ENCODE peak calls at places on chromosome 9, in four cellular contexts. K, B, W and C are unnamed samples.

GRCh38 chr9:83047839-83048775 is 14.8 kb downstream of the RASEF start:
- DNase-seq in W (no peak), K (no peak), B (peak; percentile 6), C (no peak)

GRCh38 chr9:89029788-89030187 is 38.5 kb downstream of the S1PR3 start:
- DNase-seq in W (no peak), B (no peak), K (no peak), C (no peak)

GRCh38 chr9:22395585-22396205 is 50.9 kb upstream of the DMRTA1 start:
- DNase-seq in B (no peak), K (no peak), W (no peak), C (no peak)

GRCh38 chr9:116998305-116998704 is 311.2 kb downstream of the TRIM32 start:
- DNase-seq in K (no peak), W (no peak), B (no peak), C (no peak)

GRCh38 chr9:126435626-126436025 is 109.0 kb downstream of the MVB12B start:
- DNase-seq in K (no peak), W (no peak), B (no peak), C (no peak)

GRCh38 chr9:136520053-136520540 is 25.8 kb downstream of the NOTCH1 start:
- DNase-seq in W (no peak), K (peak; percentile 88), B (no peak), C (no peak)

GRCh38 chr9:132973713-132974112 is 4.8 kb upstream of the GFI1B start:
- DNase-seq in W (no peak), K (no peak), B (no peak), C (no peak)

GRCh38 chr9:121921444-121921843 is 171.7 kb downstream of the TTLL11 start:
- DNase-seq in B (no peak), K (no peak), W (no peak), C (no peak)

GRCh38 chr9:1718836-1719235 is 296.3 kb upstream of the SMARCA2 start:
- DNase-seq in W (no peak), K (no peak), B (no peak), C (no peak)

GRCh38 chr9:89662718-89663246 is 58.0 kb downstream of the GADD45G start:
- DNase-seq in B (peak; percentile 33), K (peak; percentile 67), W (no peak), C (no peak)

GRCh38 chr9:86353591-86354047 is 591 bp downstream of the TUT7 start:
- DNase-seq in W (no peak), B (peak; percentile 16), K (no peak), C (no peak)

GRCh38 chr9:13410566-13411031 is 131.1 kb upstream of the MPDZ start:
- DNase-seq in K (no peak), B (no peak), W (no peak), C (no peak)

GRCh38 chr9:130186839-130187522 is 14.8 kb downstream of the NCS1 start:
- DNase-seq in K (no peak), B (no peak), W (no peak), C (no peak)

GRCh38 chr9:132857031-132857430 is 21.1 kb downstream of the AK8 start:
- DNase-seq in K (no peak), W (no peak), B (no peak), C (no peak)

GRCh38 chr9:21988056-21988990 is 5.9 kb downstream of the CDKN2A start:
- DNase-seq in W (no peak), K (no peak), B (no peak), C (no peak)

GRCh38 chr9:113153599-113153998 is 2.8 kb downstream of the SLC31A2 start:
- DNase-seq in B (no peak), K (no peak), W (no peak), C (no peak)

GRCh38 chr9:98477884-98478283 is 222.4 kb upstream of the TBC1D2 start:
- DNase-seq in B (no peak), K (no peak), W (no peak), C (no peak)

GRCh38 chr9:80550181-80550580 is 978.4 kb downstream of the TLE4 start:
- DNase-seq in K (no peak), W (no peak), B (no peak), C (no peak)

GRCh38 chr9:113011911-113012381 is at the start of gene ZNF883:
- DNase-seq in K (peak; percentile 74), B (peak; percentile 56), W (peak; percentile 15), C (peak; percentile 79)

GRCh38 chr9:88580961-88581360 is 46.0 kb downstream of the NXNL2 start:
- DNase-seq in W (no peak), B (no peak), K (no peak), C (no peak)

GRCh38 chr9:115198018-115198417 is 80.1 kb upstream of the TNC start:
- DNase-seq in W (no peak), K (no peak), B (no peak), C (no peak)

GRCh38 chr9:21294325-21294724 is 10.8 kb downstream of the IFNA5 start:
- DNase-seq in W (no peak), B (no peak), K (no peak), C (no peak)

GRCh38 chr9:112013261-112013660 is 116.6 kb downstream of the UGCG start:
- DNase-seq in W (no peak), B (peak; percentile 29), K (no peak), C (no peak)

GRCh38 chr9:38339496-38339895 is 53.0 kb upstream of the ALDH1B1 start:
- DNase-seq in W (no peak), K (no peak), B (no peak), C (no peak)

GRCh38 chr9:90102292-90102901 is 497.6 kb downstream of the GADD45G start:
- DNase-seq in B (peak; percentile 74), K (peak; percentile 86), W (peak; percentile 49), C (peak; percentile 12)

GRCh38 chr9:118162711-118163110 is 458.5 kb downstream of the TLR4 start:
- DNase-seq in K (no peak), W (no peak), B (no peak), C (no peak)

GRCh38 chr9:28808042-28808441 is 1234.8 kb upstream of the C9orf72 start:
- DNase-seq in B (no peak), K (no peak), W (no peak), C (no peak)

GRCh38 chr9:38641985-38642864 is 21.8 kb upstream of the ANKRD18A start:
- DNase-seq in K (no peak), W (no peak), B (peak; percentile 82), C (peak; percentile 29)

GRCh38 chr9:72315510-72316287 is 49.3 kb downstream of the ZFAND5 start:
- DNase-seq in W (no peak), K (peak; percentile 67), B (peak; percentile 65), C (no peak)

GRCh38 chr9:99054581-99054980 is 50.3 kb upstream of the TGFBR1 start:
- DNase-seq in B (no peak), K (no peak), W (no peak), C (no peak)

GRCh38 chr9:128022886-128023285 is 42.1 kb upstream of the EEIG1 start:
- DNase-seq in W (no peak), B (no peak), K (no peak), C (no peak)

GRCh38 chr9:37369671-37370070 is 52.8 kb upstream of the GRHPR start:
- DNase-seq in B (no peak), K (no peak), W (no peak), C (no peak)

GRCh38 chr9:131627846-131628820 is 82.8 kb downstream of the PRRT1B start:
- DNase-seq in W (no peak), K (peak; percentile 84), B (no peak), C (no peak)

GRCh38 chr9:130240410-130241197 is 25.0 kb upstream of the HMCN2 start:
- DNase-seq in K (no peak), B (peak; percentile 77), W (peak; percentile 13), C (peak; percentile 62)

GRCh38 chr9:130426883-130427282 is 17.9 kb upstream of the ASS1 start:
- DNase-seq in K (no peak), B (no peak), W (no peak), C (no peak)

GRCh38 chr9:137484551-137485315 is 25.6 kb upstream of the NSMF start:
- DNase-seq in W (no peak), K (peak; percentile 59), B (no peak), C (no peak)